ENCODE peak calls at places on chromosomes 5 and 9, in five cellular contexts. M is PC-3, G is fibroblast of lung, D is uterus, X is heart right ventricle. T is an unnamed sample.

GRCh38 chr5:80217667-80218066 is 38.2 kb downstream of the SERINC5 start:
- DNase-seq in G (no peak), M (no peak), X (no peak), D (no peak), T (no peak)

GRCh38 chr5:118952992-118953651 is 35.2 kb downstream of the DTWD2 start:
- DNase-seq in D (no peak), G (no peak), X (no peak), M (no peak), T (no peak)

GRCh38 chr9:16191237-16191636 is 638.4 kb downstream of the CCDC171 start:
- DNase-seq in X (no peak), M (no peak), D (no peak), G (peak), T (no peak)

GRCh38 chr9:34636791-34637355 is 714 bp downstream of the SIGMAR1 start:
- DNase-seq in M (no peak), D (no peak), X (no peak), G (peak), T (no peak)

GRCh38 chr5:36407396-36407795 is 105.7 kb upstream of the RANBP3L start:
- DNase-seq in G (no peak), X (no peak), D (no peak), M (no peak), T (no peak)

GRCh38 chr5:83789376-83789775 is 68.7 kb upstream of the HAPLN1 start:
- DNase-seq in G (no peak), D (no peak), M (no peak), X (no peak), T (no peak)

GRCh38 chr9:97567182-97567893 is 65.8 kb downstream of the TSTD2 start:
- DNase-seq in G (no peak), M (no peak), X (no peak), D (no peak), T (no peak)

GRCh38 chr5:133402781-133403180 is 209.6 kb downstream of the FSTL4 start:
- DNase-seq in D (no peak), M (no peak), G (no peak), X (no peak), T (no peak)

GRCh38 chr5:175202461-175203065 is 241.4 kb downstream of the DRD1 start:
- DNase-seq in X (no peak), G (peak), M (peak), D (no peak), T (no peak)

GRCh38 chr5:109451161-109451560 is 41.4 kb upstream of the PJA2 start:
- DNase-seq in M (no peak), G (no peak), D (no peak), X (no peak), T (no peak)

GRCh38 chr5:147669113-147669869 is 113.2 kb downstream of the JAKMIP2 start:
- DNase-seq in M (no peak), X (no peak), D (no peak), G (no peak), T (no peak)

GRCh38 chr5:108818613-108819272 is 71.0 kb downstream of the FER start:
- DNase-seq in D (no peak), X (no peak), M (peak), G (peak), T (no peak)

GRCh38 chr5:28807230-28807629 is 1768.8 kb upstream of the CDH9 start:
- DNase-seq in M (peak), X (no peak), G (no peak), D (no peak), T (no peak)

DNA sequence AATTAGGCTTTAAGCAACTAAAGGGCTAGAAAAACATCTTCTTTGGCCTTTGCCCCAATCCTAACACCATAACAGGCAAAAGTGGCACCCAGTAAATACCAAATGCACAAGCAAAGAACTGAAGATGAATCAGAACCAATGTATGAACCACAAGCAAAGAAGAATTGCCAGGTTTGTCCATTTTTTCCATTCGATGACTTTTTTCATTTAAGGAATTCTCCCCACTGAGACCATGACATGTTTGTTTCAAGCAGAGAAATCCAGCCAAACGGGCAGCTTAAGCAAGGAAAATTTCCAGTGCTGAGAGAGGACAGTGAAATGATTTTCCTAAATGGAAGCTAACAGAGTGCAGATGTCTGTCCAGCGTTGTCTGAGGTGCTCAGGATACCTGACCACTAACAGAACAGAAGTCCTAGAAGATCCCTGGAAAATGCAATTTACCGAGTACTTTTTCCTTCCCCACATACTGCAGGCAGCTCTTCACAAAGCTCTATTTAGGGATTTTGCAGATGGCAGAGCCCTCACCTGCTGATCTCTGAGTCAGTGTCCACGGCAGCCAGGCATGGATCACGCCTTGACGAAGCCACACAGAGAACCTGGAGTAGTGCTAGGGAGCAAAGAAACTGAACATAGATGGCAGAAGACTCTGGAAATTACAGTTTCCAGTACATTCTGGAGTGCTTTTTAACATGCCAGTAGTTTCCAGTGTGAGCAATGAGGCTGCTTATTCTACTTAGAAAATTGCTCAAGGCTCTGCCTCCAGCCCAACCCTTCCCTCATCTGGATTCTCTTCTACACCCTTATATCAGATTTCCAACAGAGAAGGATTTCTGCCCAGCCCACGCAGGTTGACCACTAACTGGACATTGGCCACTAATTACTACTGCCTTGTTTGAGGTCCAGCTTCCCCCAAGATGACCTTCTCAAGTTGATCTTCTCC is 203.5 kb downstream of the ADAMTS12 start:
- DNase-seq in M (no peak), D (no peak), X (peak), G (no peak), T (no peak)
- H3K27ac ChIP-seq in M (no peak), D (no peak), X (no peak), G (no peak), T (no peak)

GRCh38 chr9:126399251-126399650 is 72.6 kb downstream of the MVB12B start:
- DNase-seq in G (no peak), M (no peak), X (no peak), D (no peak), T (no peak)

GRCh38 chr9:126398403-126399058 is 71.9 kb downstream of the MVB12B start:
- DNase-seq in M (peak), X (peak), G (peak), D (peak), T (no peak)

GRCh38 chr9:126401107-126401506 is 74.5 kb downstream of the MVB12B start:
- DNase-seq in M (no peak), X (no peak), D (no peak), G (no peak), T (no peak)

GRCh38 chr9:126400571-126400970 is 73.9 kb downstream of the MVB12B start:
- DNase-seq in D (no peak), X (no peak), M (no peak), G (no peak), T (no peak)

DNA sequence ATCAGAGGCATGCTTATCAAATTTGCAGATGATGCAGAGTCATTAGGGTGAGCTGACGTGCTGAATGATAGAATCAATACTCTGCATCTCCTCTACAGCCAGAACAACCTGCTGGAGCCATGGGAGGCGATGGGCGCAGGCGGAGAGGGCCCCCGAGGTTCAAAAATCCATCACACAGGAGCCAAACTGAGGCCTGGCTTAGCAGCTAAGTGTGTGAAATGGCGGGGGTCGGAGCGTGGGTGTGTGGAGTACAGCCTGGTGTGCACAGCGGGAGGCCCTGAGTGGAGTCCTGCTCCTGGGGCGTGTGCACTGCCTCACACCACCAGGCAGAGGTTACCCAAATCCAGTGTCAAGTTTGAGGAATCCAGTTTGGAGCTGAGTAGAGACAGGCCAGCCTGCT is 73.2 kb downstream of the MVB12B start:
- DNase-seq in G (no peak), X (no peak), M (no peak), D (no peak), T (no peak)
- H3K27ac ChIP-seq in G (no peak), X (no peak), M (no peak), D (no peak), T (no peak)

DNA sequence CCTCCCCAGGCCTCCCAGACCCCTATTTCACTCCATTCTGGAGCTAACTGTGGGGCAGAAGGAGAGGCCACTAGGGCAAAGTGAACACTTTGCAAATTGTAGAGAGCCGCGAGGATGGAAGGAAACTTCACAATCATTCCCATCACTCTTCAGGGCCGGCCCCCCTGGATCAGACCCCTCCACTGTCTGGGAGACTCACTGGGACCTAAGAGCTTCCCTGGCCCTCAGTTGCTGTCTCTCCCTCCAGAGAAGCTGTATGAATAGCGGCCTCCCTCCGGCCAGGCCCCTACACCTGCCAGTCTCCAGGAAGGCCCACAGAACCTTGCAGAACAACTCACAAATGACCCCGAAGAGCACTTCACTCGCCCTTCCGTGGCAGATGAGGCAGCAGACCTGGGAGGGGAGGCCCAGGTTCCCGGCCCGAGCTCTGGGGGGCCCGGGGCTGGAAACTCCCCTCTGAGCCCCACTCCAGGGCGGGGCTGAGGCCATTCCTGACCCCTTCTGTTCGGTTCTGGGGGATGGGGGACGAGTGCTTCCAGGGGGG is 141.9 kb upstream of the IER5L start:
- DNase-seq in X (no peak), M (no peak), G (no peak), D (peak), T (no peak)
- H3K27ac ChIP-seq in X (peak), M (no peak), G (peak), D (peak), T (peak)

GRCh38 chr9:136255166-136255538 is 9.5 kb upstream of the QSOX2 start:
- DNase-seq in D (no peak), M (no peak), G (peak), X (no peak), T (no peak)
- H3K27ac ChIP-seq in D (no peak), M (no peak), G (no peak), X (no peak), T (no peak)

DNA sequence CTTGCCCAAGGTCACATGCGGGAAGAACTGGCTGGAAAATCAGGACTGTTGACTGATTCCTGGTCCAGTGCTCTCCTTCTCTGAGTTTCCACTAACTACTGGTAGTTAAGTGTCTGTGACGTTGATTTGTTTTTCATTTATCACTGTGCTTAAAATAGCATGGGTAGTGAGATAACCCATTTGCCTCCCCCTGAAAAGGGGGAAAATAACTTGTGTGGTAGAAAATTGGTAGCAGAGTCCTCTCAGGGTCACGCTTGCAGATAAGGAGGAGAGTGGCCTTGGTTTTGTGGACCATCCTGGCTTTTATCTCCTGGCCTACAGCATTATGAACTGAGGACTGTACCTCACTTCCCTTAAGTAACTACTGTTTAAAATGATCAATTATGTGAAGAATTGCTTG is 10.9 kb downstream of the FUBP3 start:
- DNase-seq in M (no peak), X (peak), D (no peak), G (no peak), T (no peak)
- H3K27ac ChIP-seq in M (no peak), X (peak), D (no peak), G (no peak), T (no peak)

GRCh38 chr9:92310562-92310961 is 14.6 kb downstream of the NOL8 start:
- DNase-seq in G (no peak), X (no peak), M (no peak), D (no peak), T (no peak)

GRCh38 chr9:92312887-92313623 is 12.1 kb downstream of the NOL8 start:
- DNase-seq in X (no peak), G (no peak), D (no peak), M (no peak), T (no peak)

GRCh38 chr9:92308893-92309292 is 15.4 kb upstream of the IARS1 start:
- DNase-seq in D (no peak), G (no peak), M (no peak), X (no peak), T (no peak)

GRCh38 chr9:92315456-92315855 is 9.7 kb downstream of the NOL8 start:
- DNase-seq in M (no peak), D (no peak), G (no peak), X (no peak), T (no peak)

DNA sequence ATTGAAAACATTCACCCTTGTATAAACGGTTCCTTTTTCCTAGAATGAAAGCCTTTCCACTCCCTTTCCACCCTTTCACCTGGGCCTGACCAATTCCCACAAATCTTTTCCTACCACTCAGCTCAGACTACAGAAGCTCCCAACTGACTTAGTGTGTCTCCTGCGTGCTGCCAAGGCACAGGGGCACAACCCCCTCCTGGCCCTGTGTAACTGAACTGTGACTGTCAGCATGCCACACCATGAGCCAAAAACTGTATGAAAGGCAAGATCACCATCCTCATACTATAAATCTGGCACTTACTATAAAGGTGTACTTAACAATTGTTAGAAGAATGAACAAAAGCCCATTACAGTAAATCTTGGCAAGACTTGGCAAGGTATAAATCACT is 11.5 kb downstream of the NOL8 start:
- DNase-seq in X (no peak), M (no peak), G (no peak), D (no peak), T (no peak)
- H3K27ac ChIP-seq in X (peak), M (no peak), G (no peak), D (no peak), T (no peak)

GRCh38 chr5:152188219-152188618 is 216.9 kb downstream of the NMUR2 start:
- DNase-seq in M (peak), X (no peak), D (no peak), G (no peak), T (no peak)

GRCh38 chr5:152187668-152188067 is 217.4 kb downstream of the NMUR2 start:
- DNase-seq in D (no peak), M (peak), G (no peak), X (no peak), T (no peak)

GRCh38 chr5:152181461-152181860 is 223.6 kb downstream of the NMUR2 start:
- DNase-seq in M (peak), G (no peak), D (no peak), X (no peak), T (no peak)

GRCh38 chr5:152185547-152186234 is 219.4 kb downstream of the NMUR2 start:
- DNase-seq in M (no peak), D (no peak), G (no peak), X (peak), T (no peak)
- H3K27ac ChIP-seq in M (no peak), D (no peak), G (no peak), X (no peak), T (no peak)

DNA sequence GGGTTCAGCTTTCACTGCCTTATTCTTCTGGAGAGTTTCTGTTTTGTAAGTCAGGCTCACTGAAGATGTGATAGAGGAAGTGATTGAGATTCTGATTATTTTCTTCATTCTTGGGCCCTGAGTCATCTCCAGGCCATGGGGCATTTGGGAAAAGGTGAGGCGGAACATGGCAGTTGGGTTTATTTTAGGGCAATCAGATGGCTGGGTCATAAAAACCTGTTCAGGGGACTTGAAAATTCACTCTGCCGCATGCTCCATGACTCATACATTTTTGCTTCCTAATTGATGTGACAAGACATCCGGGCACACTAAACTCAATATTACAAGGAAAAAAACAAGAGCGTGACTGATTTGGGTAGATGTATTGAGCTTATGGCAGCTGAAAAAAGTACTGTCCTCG is 265.7 kb upstream of the KLF4 start:
- DNase-seq in X (no peak), M (peak), G (peak), D (no peak), T (no peak)
- H3K27ac ChIP-seq in X (no peak), M (peak), G (no peak), D (no peak), T (no peak)

GRCh38 chr5:51225671-51226419 is 157.4 kb upstream of the ISL1 start:
- DNase-seq in G (no peak), X (no peak), M (no peak), D (no peak), T (no peak)
- H3K27ac ChIP-seq in G (no peak), X (no peak), M (no peak), D (no peak), T (no peak)

GRCh38 chr9:125161284-125161918 is 18.1 kb upstream of the SCAI start:
- DNase-seq in X (no peak), D (no peak), G (peak), M (no peak), T (no peak)
- H3K27ac ChIP-seq in X (no peak), D (no peak), G (no peak), M (no peak), T (peak)